ENCODE peak calls at places on chromosomes 11 and 22, in nine cellular contexts. One of them, this sample, is unnamed.
A peak's percentile ranks its signal among the peaks of the same experiment; 100 is the strongest.

GRCh38 chr11:127340438-127340837 is 339.9 kb upstream of the KIRREL3 start:
- DNase-seq in GM23338: no peak
- DNase-seq in mammary epithelial cell: no peak
- DNase-seq in A549: no peak
- DNase-seq in sigmoid colon: no peak
- DNase-seq in body of pancreas: no peak
- DNase-seq in Caco-2: no peak
- DNase-seq in adipocyte: no peak
- DNase-seq in SK-N-SH: no peak
- DNase-seq in this sample: no peak

GRCh38 chr11:74819400-74819799 is 70.8 kb downstream of the RNF169 start:
- DNase-seq in GM23338: no peak
- DNase-seq in mammary epithelial cell: no peak
- DNase-seq in A549: no peak
- DNase-seq in sigmoid colon: no peak
- DNase-seq in body of pancreas: no peak
- DNase-seq in Caco-2: no peak
- DNase-seq in adipocyte: peak; percentile 36
- DNase-seq in SK-N-SH: no peak
- DNase-seq in this sample: peak; percentile 6

GRCh38 chr11:116217006-116217405 is 555.8 kb downstream of the BUD13 start:
- DNase-seq in GM23338: peak; percentile 83
- DNase-seq in mammary epithelial cell: peak; percentile 8
- DNase-seq in A549: peak; percentile 12
- DNase-seq in sigmoid colon: no peak
- DNase-seq in body of pancreas: peak; percentile 64
- DNase-seq in Caco-2: peak; percentile 62
- DNase-seq in adipocyte: peak; percentile 7
- DNase-seq in SK-N-SH: no peak
- DNase-seq in this sample: no peak

GRCh38 chr11:488062-488461 is 19.0 kb downstream of the RNH1 start:
- DNase-seq in GM23338: no peak
- DNase-seq in mammary epithelial cell: no peak
- DNase-seq in A549: no peak
- DNase-seq in sigmoid colon: no peak
- DNase-seq in body of pancreas: no peak
- DNase-seq in Caco-2: no peak
- DNase-seq in adipocyte: no peak
- DNase-seq in SK-N-SH: no peak
- DNase-seq in this sample: no peak

GRCh38 chr11:106389096-106389495 is 311.6 kb downstream of the AASDHPPT start:
- DNase-seq in GM23338: no peak
- DNase-seq in mammary epithelial cell: peak; percentile 50
- DNase-seq in A549: no peak
- DNase-seq in sigmoid colon: no peak
- DNase-seq in body of pancreas: no peak
- DNase-seq in Caco-2: peak; percentile 52
- DNase-seq in adipocyte: peak; percentile 63
- DNase-seq in SK-N-SH: no peak
- DNase-seq in this sample: peak; percentile 38

GRCh38 chr11:5689551-5689983 is at the start of gene TRIM22:
- DNase-seq in GM23338: peak; percentile 81
- DNase-seq in mammary epithelial cell: peak; percentile 75
- DNase-seq in A549: no peak
- DNase-seq in sigmoid colon: no peak
- DNase-seq in body of pancreas: no peak
- DNase-seq in Caco-2: no peak
- DNase-seq in adipocyte: peak; percentile 75
- DNase-seq in SK-N-SH: no peak
- DNase-seq in this sample: peak; percentile 65

GRCh38 chr11:117828641-117829368 is 4.3 kb upstream of the FXYD2 start:
- DNase-seq in GM23338: no peak
- DNase-seq in mammary epithelial cell: peak; percentile 64
- DNase-seq in A549: peak; percentile 30
- DNase-seq in sigmoid colon: peak; percentile 84
- DNase-seq in body of pancreas: peak; percentile 51
- DNase-seq in Caco-2: peak; percentile 46
- DNase-seq in adipocyte: peak; percentile 19
- DNase-seq in SK-N-SH: no peak
- DNase-seq in this sample: peak; percentile 56

GRCh38 chr11:96342131-96342970 is 644 bp downstream of the MAML2 start:
- DNase-seq in GM23338: peak; percentile 36
- DNase-seq in mammary epithelial cell: no peak
- DNase-seq in A549: no peak
- DNase-seq in sigmoid colon: no peak
- DNase-seq in body of pancreas: no peak
- DNase-seq in Caco-2: no peak
- DNase-seq in adipocyte: peak; percentile 60
- DNase-seq in SK-N-SH: peak; percentile 21
- DNase-seq in this sample: no peak

GRCh38 chr11:46889689-46890475 is 28.5 kb downstream of the LRP4 start:
- DNase-seq in GM23338: peak; percentile 91
- DNase-seq in mammary epithelial cell: peak; percentile 55
- DNase-seq in A549: peak; percentile 62
- DNase-seq in sigmoid colon: peak; percentile 81
- DNase-seq in body of pancreas: peak; percentile 85
- DNase-seq in Caco-2: peak; percentile 67
- DNase-seq in adipocyte: peak; percentile 90
- DNase-seq in SK-N-SH: peak; percentile 80
- DNase-seq in this sample: no peak

GRCh38 chr22:41367039-41367679 is 14.6 kb upstream of the TEF start:
- DNase-seq in GM23338: peak; percentile 58
- DNase-seq in mammary epithelial cell: peak; percentile 94
- DNase-seq in A549: peak; percentile 38
- DNase-seq in sigmoid colon: peak; percentile 99
- DNase-seq in body of pancreas: peak; percentile 99
- DNase-seq in Caco-2: no peak
- DNase-seq in adipocyte: peak; percentile 94
- DNase-seq in SK-N-SH: peak; percentile 91
- DNase-seq in this sample: peak; percentile 87

GRCh38 chr11:92888701-92889100 is 80.8 kb upstream of the MTNR1B start:
- DNase-seq in GM23338: peak; percentile 20
- DNase-seq in mammary epithelial cell: no peak
- DNase-seq in A549: no peak
- DNase-seq in sigmoid colon: no peak
- DNase-seq in body of pancreas: no peak
- DNase-seq in Caco-2: no peak
- DNase-seq in adipocyte: no peak
- DNase-seq in SK-N-SH: no peak
- DNase-seq in this sample: no peak

GRCh38 chr11:31974737-31975136 is 116.1 kb upstream of the RCN1 start:
- DNase-seq in GM23338: no peak
- DNase-seq in mammary epithelial cell: peak; percentile 96
- DNase-seq in A549: no peak
- DNase-seq in sigmoid colon: no peak
- DNase-seq in body of pancreas: no peak
- DNase-seq in Caco-2: no peak
- DNase-seq in adipocyte: peak; percentile 25
- DNase-seq in SK-N-SH: no peak
- DNase-seq in this sample: peak; percentile 97

GRCh38 chr22:18109410-18110193 is 1.0 kb upstream of the TUBA8 start:
- DNase-seq in GM23338: no peak
- DNase-seq in mammary epithelial cell: no peak
- DNase-seq in A549: no peak
- DNase-seq in sigmoid colon: no peak
- DNase-seq in body of pancreas: no peak
- DNase-seq in Caco-2: no peak
- DNase-seq in adipocyte: no peak
- DNase-seq in SK-N-SH: no peak
- DNase-seq in this sample: no peak

GRCh38 chr22:19998232-19998951 is 18.2 kb downstream of the ARVCF start:
- DNase-seq in GM23338: no peak
- DNase-seq in mammary epithelial cell: no peak
- DNase-seq in A549: no peak
- DNase-seq in sigmoid colon: no peak
- DNase-seq in body of pancreas: peak; percentile 36
- DNase-seq in Caco-2: no peak
- DNase-seq in adipocyte: no peak
- DNase-seq in SK-N-SH: peak; percentile 71
- DNase-seq in this sample: no peak

GRCh38 chr22:19997561-19998231 is 18.9 kb downstream of the ARVCF start:
- DNase-seq in GM23338: no peak
- DNase-seq in mammary epithelial cell: no peak
- DNase-seq in A549: no peak
- DNase-seq in sigmoid colon: no peak
- DNase-seq in body of pancreas: no peak
- DNase-seq in Caco-2: no peak
- DNase-seq in adipocyte: no peak
- DNase-seq in SK-N-SH: no peak
- DNase-seq in this sample: no peak

GRCh38 chr22:19995611-19996339 is 20.8 kb downstream of the ARVCF start:
- DNase-seq in GM23338: no peak
- DNase-seq in mammary epithelial cell: no peak
- DNase-seq in A549: no peak
- DNase-seq in sigmoid colon: no peak
- DNase-seq in body of pancreas: no peak
- DNase-seq in Caco-2: no peak
- DNase-seq in adipocyte: peak; percentile 84
- DNase-seq in SK-N-SH: no peak
- DNase-seq in this sample: no peak

GRCh38 chr22:19994851-19995610 is 21.6 kb downstream of the ARVCF start:
- DNase-seq in GM23338: no peak
- DNase-seq in mammary epithelial cell: no peak
- DNase-seq in A549: no peak
- DNase-seq in sigmoid colon: no peak
- DNase-seq in body of pancreas: no peak
- DNase-seq in Caco-2: no peak
- DNase-seq in adipocyte: no peak
- DNase-seq in SK-N-SH: no peak
- DNase-seq in this sample: no peak

DNA sequence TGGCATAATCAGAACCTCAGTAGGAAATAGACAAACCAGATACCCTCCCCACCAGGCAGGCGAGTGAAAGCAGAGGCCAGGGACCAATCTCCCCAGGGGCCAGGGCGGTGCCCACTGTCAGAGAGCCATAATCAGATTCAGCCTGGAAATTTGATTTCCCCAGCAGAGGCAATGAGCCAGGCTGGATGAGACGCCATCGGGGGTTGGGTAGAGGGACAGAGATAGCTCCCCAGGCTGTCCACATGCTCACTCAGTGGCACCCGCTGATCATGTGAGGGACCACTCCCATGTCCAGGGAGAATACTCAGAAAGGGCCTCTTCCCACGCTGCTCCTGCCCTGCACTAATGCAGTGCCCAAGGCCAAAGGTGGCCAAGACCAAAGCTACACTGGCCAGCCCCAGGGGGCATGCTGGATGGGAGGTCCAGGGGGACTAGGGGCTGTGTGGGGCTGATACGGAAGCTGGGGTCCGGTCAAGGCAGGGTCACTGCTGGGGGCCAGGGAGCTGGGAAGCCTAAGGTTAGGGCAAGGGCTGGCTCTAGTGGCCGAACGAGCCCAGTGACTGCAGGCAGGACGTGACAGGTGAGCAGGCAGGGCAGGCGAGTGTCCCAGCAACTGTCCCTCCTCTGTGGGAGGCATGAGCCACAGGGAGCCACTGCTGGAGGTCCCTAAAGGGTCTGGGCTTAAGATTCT is 19.8 kb downstream of the ARVCF start:
- DNase-seq in GM23338: no peak
- DNase-seq in mammary epithelial cell: no peak
- DNase-seq in A549: no peak
- DNase-seq in sigmoid colon: no peak
- DNase-seq in body of pancreas: no peak
- DNase-seq in Caco-2: no peak
- DNase-seq in adipocyte: no peak
- DNase-seq in SK-N-SH: peak; percentile 89
- DNase-seq in this sample: no peak
- H3K4me1 ChIP-seq in GM23338: peaks cover 17% of the 10 kb centered on the region
- H3K4me1 ChIP-seq in mammary epithelial cell: no peaks in the 10 kb centered on the region
- H3K4me1 ChIP-seq in A549: no peaks in the 10 kb centered on the region
- H3K4me1 ChIP-seq in sigmoid colon: peaks cover 54% of the 10 kb centered on the region
- H3K4me1 ChIP-seq in body of pancreas: no peaks in the 10 kb centered on the region
- H3K4me1 ChIP-seq in Caco-2: no peaks in the 10 kb centered on the region
- H3K4me1 ChIP-seq in adipocyte: peaks cover 26% of the 10 kb centered on the region
- H3K4me1 ChIP-seq in SK-N-SH: peaks cover 82% of the 10 kb centered on the region
- H3K4me1 ChIP-seq in this sample: no peaks in the 10 kb centered on the region

GRCh38 chr22:37021041-37021440 is 1.5 kb downstream of the MPST start:
- DNase-seq in GM23338: no peak
- DNase-seq in mammary epithelial cell: no peak
- DNase-seq in A549: no peak
- DNase-seq in sigmoid colon: no peak
- DNase-seq in body of pancreas: no peak
- DNase-seq in Caco-2: no peak
- DNase-seq in adipocyte: no peak
- DNase-seq in SK-N-SH: no peak
- DNase-seq in this sample: no peak
- H3K4me1 ChIP-seq in GM23338: peaks cover 12% of the 10 kb centered on the region
- H3K4me1 ChIP-seq in mammary epithelial cell: peaks cover 10% of the 10 kb centered on the region
- H3K4me1 ChIP-seq in A549: peaks cover 65% of the 10 kb centered on the region
- H3K4me1 ChIP-seq in sigmoid colon: peaks cover 51% of the 10 kb centered on the region
- H3K4me1 ChIP-seq in body of pancreas: peaks cover 83% of the 10 kb centered on the region
- H3K4me1 ChIP-seq in Caco-2: peaks cover 11% of the 10 kb centered on the region
- H3K4me1 ChIP-seq in adipocyte: peaks cover 35% of the 10 kb centered on the region
- H3K4me1 ChIP-seq in SK-N-SH: peaks cover 28% of the 10 kb centered on the region
- H3K4me1 ChIP-seq in this sample: no peaks in the 10 kb centered on the region

GRCh38 chr22:32628626-32629587 is 154.3 kb downstream of the FBXO7 start:
- DNase-seq in GM23338: no peak
- DNase-seq in mammary epithelial cell: no peak
- DNase-seq in A549: no peak
- DNase-seq in sigmoid colon: no peak
- DNase-seq in body of pancreas: no peak
- DNase-seq in Caco-2: peak; percentile 63
- DNase-seq in adipocyte: peak; percentile 93
- DNase-seq in SK-N-SH: no peak
- DNase-seq in this sample: no peak
- H3K4me1 ChIP-seq in GM23338: no peaks in the 10 kb centered on the region
- H3K4me1 ChIP-seq in mammary epithelial cell: no peaks in the 10 kb centered on the region
- H3K4me1 ChIP-seq in A549: no peaks in the 10 kb centered on the region
- H3K4me1 ChIP-seq in sigmoid colon: peaks cover 5% of the 10 kb centered on the region
- H3K4me1 ChIP-seq in body of pancreas: no peaks in the 10 kb centered on the region
- H3K4me1 ChIP-seq in Caco-2: peaks cover 39% of the 10 kb centered on the region
- H3K4me1 ChIP-seq in adipocyte: peaks cover 25% of the 10 kb centered on the region
- H3K4me1 ChIP-seq in SK-N-SH: peaks cover 4% of the 10 kb centered on the region
- H3K4me1 ChIP-seq in this sample: no peaks in the 10 kb centered on the region

DNA sequence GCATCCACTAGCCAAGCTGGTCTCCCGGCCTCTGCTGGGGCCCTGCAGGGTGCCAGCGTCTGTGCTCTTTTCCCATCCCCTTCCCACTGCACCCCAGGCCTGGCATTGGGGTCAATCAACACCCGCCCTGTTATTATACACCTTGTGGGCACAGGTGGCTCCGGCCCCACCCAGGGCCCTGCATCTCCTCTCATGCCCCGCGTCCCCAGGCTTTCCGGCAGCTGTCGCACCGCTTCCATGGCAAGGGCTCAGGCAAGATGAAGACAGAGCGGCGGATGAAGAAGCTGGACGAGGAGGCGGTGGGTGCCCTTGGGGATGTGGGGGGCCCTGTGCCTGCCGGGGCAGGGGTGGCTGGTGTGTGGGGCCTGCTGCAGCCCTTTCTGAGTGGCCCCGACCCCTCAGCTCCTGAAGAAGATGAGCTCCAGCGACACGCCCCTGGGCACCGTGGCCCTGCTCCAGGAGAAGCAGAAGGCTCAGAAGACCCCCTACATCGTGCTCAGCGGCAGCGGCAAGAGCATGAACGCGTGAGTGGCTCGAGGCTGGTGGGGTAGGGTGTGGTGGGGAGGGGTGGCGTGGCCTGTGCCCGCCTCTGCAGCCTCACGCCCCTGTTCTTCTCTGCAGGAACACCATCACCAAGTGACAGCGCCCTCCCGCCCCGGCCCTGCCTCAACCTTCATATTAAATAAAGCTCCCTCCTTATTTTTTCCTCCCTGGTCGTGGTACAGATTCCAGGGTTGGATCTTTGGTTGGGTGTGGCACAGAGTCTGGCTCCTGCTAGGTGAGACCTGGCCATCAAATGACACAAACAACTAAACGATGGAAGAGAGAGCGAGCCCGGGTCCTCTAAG is 17.1 kb downstream of the SART1 start:
- DNase-seq in GM23338: no peak
- DNase-seq in mammary epithelial cell: no peak
- DNase-seq in A549: no peak
- DNase-seq in sigmoid colon: no peak
- DNase-seq in body of pancreas: no peak
- DNase-seq in Caco-2: no peak
- DNase-seq in adipocyte: no peak
- DNase-seq in SK-N-SH: peak; percentile 14
- DNase-seq in this sample: no peak
- H3K4me1 ChIP-seq in GM23338: no peaks in the 10 kb centered on the region
- H3K4me1 ChIP-seq in mammary epithelial cell: peaks cover 3% of the 10 kb centered on the region
- H3K4me1 ChIP-seq in A549: no peaks in the 10 kb centered on the region
- H3K4me1 ChIP-seq in sigmoid colon: no peaks in the 10 kb centered on the region
- H3K4me1 ChIP-seq in body of pancreas: no peaks in the 10 kb centered on the region
- H3K4me1 ChIP-seq in Caco-2: no peaks in the 10 kb centered on the region
- H3K4me1 ChIP-seq in adipocyte: no peaks in the 10 kb centered on the region
- H3K4me1 ChIP-seq in SK-N-SH: no peaks in the 10 kb centered on the region
- H3K4me1 ChIP-seq in this sample: peaks cover 1% of the 10 kb centered on the region

This sample was measured in foreskin keratinocyte.